ENCODE peak calls at places on chromosomes 4 and X, in six cellular contexts. M, E, O, S, X and A are unnamed samples.

GRCh38 chr4:158769175-158769831 is 477 bp downstream of the FNIP2 start:
- DNase-seq in E (no peak), X (no peak), O (no peak), M (peak; percentile 47), S (peak; percentile 33), A (no peak)

GRCh38 chr4:8192748-8193738 is 6.0 kb upstream of the SH3TC1 start:
- DNase-seq in E (no peak), M (no peak), S (no peak), O (no peak), X (no peak), A (peak; percentile 33)

GRCh38 chrX:41759817-41760216 is 35.8 kb downstream of the GPR82 start:
- DNase-seq in O (no peak), M (no peak), X (no peak), E (no peak), S (no peak), A (peak; percentile 31)

GRCh38 chr4:149638073-149638472 is 177.6 kb downstream of the IQCM start:
- DNase-seq in X (no peak), O (no peak), E (no peak), S (no peak), M (no peak), A (no peak)

GRCh38 chr4:22668702-22669101 is 24.0 kb upstream of the GBA3 start:
- DNase-seq in E (no peak), X (no peak), S (no peak), O (no peak), M (no peak), A (no peak)

GRCh38 chr4:109186458-109186945 is 116.0 kb downstream of the COL25A1 start:
- DNase-seq in M (no peak), X (no peak), S (no peak), E (no peak), O (no peak), A (no peak)

GRCh38 chrX:15107367-15107988 is 162.4 kb downstream of the ASB9 start:
- DNase-seq in S (no peak), X (no peak), E (no peak), O (no peak), M (no peak), A (no peak)

GRCh38 chrX:79096339-79096638 is 48.2 kb upstream of the GPR174 start:
- DNase-seq in M (no peak), O (no peak), S (no peak), X (no peak), E (no peak), A (no peak)

GRCh38 chr4:145937021-145937861 is 1.4 kb downstream of the ZNF827 start:
- DNase-seq in X (no peak), S (peak; percentile 26), E (no peak), O (no peak), M (peak; percentile 48), A (peak; percentile 64)

GRCh38 chrX:129041319-129041718 is 482.0 kb downstream of the SMARCA1 start:
- DNase-seq in X (no peak), S (no peak), E (no peak), O (no peak), M (no peak), A (no peak)

GRCh38 chr4:25439913-25440477 is 62.9 kb downstream of the ANAPC4 start:
- DNase-seq in M (peak; percentile 62), E (peak; percentile 34), X (no peak), O (no peak), S (peak; percentile 30), A (peak; percentile 60)

GRCh38 chrX:72107320-72107719 is 24.4 kb downstream of the RTL5 start:
- DNase-seq in S (no peak), E (no peak), M (no peak), O (no peak), X (no peak), A (no peak)

GRCh38 chr4:74768857-74769525 is 25.3 kb downstream of the BTC start:
- DNase-seq in S (no peak), E (no peak), O (no peak), M (no peak), X (no peak), A (no peak)

GRCh38 chrX:109487640-109488039 is 5.8 kb upstream of the GUCY2F start:
- DNase-seq in E (no peak), M (no peak), O (no peak), S (no peak), X (no peak), A (no peak)

GRCh38 chr4:1368421-1369090 is 21.5 kb downstream of the UVSSA start:
- DNase-seq in O (no peak), E (no peak), M (no peak), S (no peak), X (no peak), A (no peak)

GRCh38 chrX:38891641-38892413 is 90.6 kb downstream of the MID1IP1 start:
- DNase-seq in S (no peak), O (no peak), M (no peak), E (no peak), X (no peak), A (no peak)

GRCh38 chrX:57871463-57871862 is 38.8 kb downstream of the ZXDA start:
- DNase-seq in X (no peak), M (no peak), E (no peak), S (no peak), O (no peak), A (no peak)

GRCh38 chr4:41541697-41542096 is 3.7 kb downstream of the LIMCH1 start:
- DNase-seq in O (no peak), X (no peak), S (no peak), E (no peak), M (no peak), A (no peak)

GRCh38 chrX:150896632-150897031 is 1.8 kb downstream of the CD99L2 start:
- DNase-seq in O (no peak), X (no peak), E (no peak), M (no peak), S (no peak), A (no peak)

GRCh38 chrX:146906166-146906565 is 91.6 kb upstream of the CXorf51A start:
- DNase-seq in M (no peak), E (no peak), S (no peak), X (no peak), O (no peak), A (no peak)

GRCh38 chrX:107659768-107660167 is 31.5 kb downstream of the PRPS1 start:
- DNase-seq in E (no peak), S (no peak), M (no peak), O (no peak), X (no peak), A (no peak)

GRCh38 chrX:154308108-154308946 is 12.7 kb downstream of the TKTL1 start:
- DNase-seq in O (no peak), S (peak; percentile 68), X (peak; percentile 55), M (peak; percentile 75), E (no peak), A (peak; percentile 78)

GRCh38 chr4:165604181-165604580 is 225.4 kb downstream of the CPE start:
- DNase-seq in X (no peak), E (no peak), S (no peak), O (no peak), M (no peak), A (no peak)

GRCh38 chr4:13921805-13922204 is 294.3 kb upstream of the BOD1L1 start:
- DNase-seq in E (peak; percentile 41), S (no peak), X (no peak), O (no peak), M (no peak), A (no peak)

GRCh38 chrX:151397741-151398070 is 700 bp downstream of the VMA21 start:
- DNase-seq in M (no peak), O (no peak), E (no peak), X (no peak), S (no peak), A (peak; percentile 9)

GRCh38 chrX:94576367-94577004 is 902.5 kb downstream of the FAM133A start:
- DNase-seq in O (no peak), S (no peak), X (no peak), E (no peak), M (no peak), A (no peak)

GRCh38 chrX:1673337-1673736 is 58.5 kb downstream of the ASMT start:
- DNase-seq in M (peak; percentile 41), S (peak; percentile 33), E (no peak), O (no peak), X (no peak), A (peak; percentile 56)

GRCh38 chr4:60088803-60089202 is 1111.3 kb upstream of the ADGRL3 start:
- DNase-seq in M (no peak), S (no peak), E (no peak), X (no peak), O (no peak), A (no peak)

GRCh38 chr4:3375688-3376087 is 66.1 kb upstream of the HGFAC start:
- DNase-seq in X (no peak), O (no peak), M (no peak), S (no peak), E (peak; percentile 78), A (no peak)

GRCh38 chrX:15242899-15243555 is 26.9 kb downstream of the ASB9 start:
- DNase-seq in X (no peak), S (no peak), M (peak; percentile 18), O (no peak), E (peak; percentile 31), A (peak; percentile 49)

GRCh38 chr4:139501531-139502311 is 47.8 kb downstream of the RAB33B start:
- DNase-seq in M (no peak), X (no peak), O (no peak), E (no peak), S (no peak), A (no peak)

GRCh38 chr4:121668368-121669162 is 28.2 kb downstream of the ANXA5 start:
- DNase-seq in M (no peak), S (no peak), O (no peak), X (no peak), E (peak; percentile 96), A (no peak)

GRCh38 chrX:19840899-19841648 is 46.3 kb downstream of the SH3KBP1 start:
- DNase-seq in E (no peak), O (no peak), M (no peak), X (no peak), S (no peak), A (no peak)

GRCh38 chrX:40483502-40483901 is 97.3 kb upstream of the ATP6AP2 start:
- DNase-seq in E (no peak), O (no peak), X (no peak), M (no peak), S (no peak), A (no peak)

GRCh38 chr4:111066001-111066400 is 443.1 kb upstream of the PITX2 start:
- DNase-seq in E (no peak), S (no peak), O (no peak), X (no peak), M (no peak), A (no peak)

GRCh38 chr4:81360722-81361121 is 111.0 kb downstream of the RASGEF1B start:
- DNase-seq in O (no peak), E (no peak), S (no peak), X (no peak), M (no peak), A (no peak)